ENCODE peak calls at places on chromosome 2, in nine cellular contexts. One of them, this sample, is unnamed.

GRCh38 chr2:33806041-33806440 is 206.9 kb upstream of the FAM98A start:
- DNase-seq in CD4-positive, alpha-beta T cell: no peak
- DNase-seq in A549: no peak
- DNase-seq in Peyer's patch: no peak
- DNase-seq in adipocyte: no peak
- DNase-seq in endothelial cell of umbilical vein: no peak
- DNase-seq in cardiac muscle cell: no peak
- DNase-seq in CD8-positive, alpha-beta T cell: no peak
- DNase-seq in left lung: no peak
- DNase-seq in this sample: no peak

GRCh38 chr2:20633001-20633400 is 17.9 kb downstream of the HS1BP3 start:
- DNase-seq in A549: no peak
- DNase-seq in endothelial cell of umbilical vein: no peak
- DNase-seq in adipocyte: no peak
- DNase-seq in cardiac muscle cell: no peak
- DNase-seq in Peyer's patch: no peak
- DNase-seq in CD8-positive, alpha-beta T cell: no peak
- DNase-seq in CD4-positive, alpha-beta T cell: no peak
- DNase-seq in left lung: peak; percentile 27
- DNase-seq in this sample: no peak

GRCh38 chr2:239927424-239927981 is 97.6 kb downstream of the NDUFA10 start:
- DNase-seq in A549: peak; percentile 89
- DNase-seq in left lung: peak; percentile 82
- DNase-seq in adipocyte: peak; percentile 61
- DNase-seq in endothelial cell of umbilical vein: peak; percentile 17
- DNase-seq in Peyer's patch: peak; percentile 43
- DNase-seq in CD4-positive, alpha-beta T cell: peak; percentile 52
- DNase-seq in cardiac muscle cell: no peak
- DNase-seq in CD8-positive, alpha-beta T cell: peak; percentile 55
- DNase-seq in this sample: peak; percentile 92

GRCh38 chr2:129744649-129745048 is 234.8 kb upstream of the RAB6C start:
- DNase-seq in CD8-positive, alpha-beta T cell: no peak
- DNase-seq in left lung: no peak
- DNase-seq in cardiac muscle cell: no peak
- DNase-seq in endothelial cell of umbilical vein: no peak
- DNase-seq in A549: no peak
- DNase-seq in Peyer's patch: no peak
- DNase-seq in adipocyte: no peak
- DNase-seq in CD4-positive, alpha-beta T cell: no peak
- DNase-seq in this sample: no peak

GRCh38 chr2:230902180-230902899 is 22.7 kb downstream of the GPR55 start:
- DNase-seq in endothelial cell of umbilical vein: no peak
- DNase-seq in adipocyte: peak; percentile 66
- DNase-seq in A549: peak; percentile 75
- DNase-seq in CD4-positive, alpha-beta T cell: peak; percentile 39
- DNase-seq in cardiac muscle cell: peak; percentile 58
- DNase-seq in left lung: no peak
- DNase-seq in CD8-positive, alpha-beta T cell: peak; percentile 75
- DNase-seq in Peyer's patch: peak; percentile 71
- DNase-seq in this sample: peak; percentile 33

GRCh38 chr2:170255971-170256370 is 78.0 kb downstream of the MYO3B start:
- DNase-seq in cardiac muscle cell: no peak
- DNase-seq in endothelial cell of umbilical vein: no peak
- DNase-seq in adipocyte: peak; percentile 50
- DNase-seq in A549: no peak
- DNase-seq in CD4-positive, alpha-beta T cell: no peak
- DNase-seq in Peyer's patch: no peak
- DNase-seq in CD8-positive, alpha-beta T cell: no peak
- DNase-seq in left lung: no peak
- DNase-seq in this sample: no peak

GRCh38 chr2:222592176-222592575 is 63.7 kb downstream of the FARSB start:
- DNase-seq in CD4-positive, alpha-beta T cell: no peak
- DNase-seq in A549: no peak
- DNase-seq in CD8-positive, alpha-beta T cell: no peak
- DNase-seq in adipocyte: no peak
- DNase-seq in Peyer's patch: no peak
- DNase-seq in left lung: no peak
- DNase-seq in cardiac muscle cell: peak; percentile 26
- DNase-seq in endothelial cell of umbilical vein: no peak
- DNase-seq in this sample: no peak

GRCh38 chr2:215680605-215681598 is 245.0 kb upstream of the FN1 start:
- DNase-seq in CD4-positive, alpha-beta T cell: no peak
- DNase-seq in CD8-positive, alpha-beta T cell: peak; percentile 50
- DNase-seq in left lung: no peak
- DNase-seq in cardiac muscle cell: no peak
- DNase-seq in Peyer's patch: no peak
- DNase-seq in endothelial cell of umbilical vein: no peak
- DNase-seq in adipocyte: peak; percentile 80
- DNase-seq in A549: peak; percentile 66
- DNase-seq in this sample: no peak

GRCh38 chr2:72126186-72127100 is 21.2 kb downstream of the CYP26B1 start:
- DNase-seq in A549: no peak
- DNase-seq in Peyer's patch: peak; percentile 21
- DNase-seq in CD4-positive, alpha-beta T cell: no peak
- DNase-seq in adipocyte: no peak
- DNase-seq in endothelial cell of umbilical vein: no peak
- DNase-seq in cardiac muscle cell: no peak
- DNase-seq in left lung: no peak
- DNase-seq in CD8-positive, alpha-beta T cell: peak; percentile 34
- DNase-seq in this sample: peak; percentile 36

GRCh38 chr2:230411484-230412368 is 4.3 kb upstream of the SP100 start:
- DNase-seq in cardiac muscle cell: peak; percentile 53
- DNase-seq in CD4-positive, alpha-beta T cell: peak; percentile 64
- DNase-seq in adipocyte: peak; percentile 89
- DNase-seq in left lung: peak; percentile 96
- DNase-seq in endothelial cell of umbilical vein: peak; percentile 69
- DNase-seq in CD8-positive, alpha-beta T cell: peak; percentile 76
- DNase-seq in Peyer's patch: peak; percentile 84
- DNase-seq in A549: peak; percentile 30
- DNase-seq in this sample: peak; percentile 75

GRCh38 chr2:219501441-219501840 is 2.8 kb downstream of the GMPPA start:
- DNase-seq in A549: no peak
- DNase-seq in CD8-positive, alpha-beta T cell: no peak
- DNase-seq in endothelial cell of umbilical vein: no peak
- DNase-seq in Peyer's patch: no peak
- DNase-seq in cardiac muscle cell: no peak
- DNase-seq in left lung: no peak
- DNase-seq in adipocyte: no peak
- DNase-seq in CD4-positive, alpha-beta T cell: no peak
- DNase-seq in this sample: no peak

GRCh38 chr2:205934443-205934842 is 151.5 kb downstream of the INO80D start:
- DNase-seq in CD8-positive, alpha-beta T cell: no peak
- DNase-seq in A549: peak; percentile 54
- DNase-seq in CD4-positive, alpha-beta T cell: no peak
- DNase-seq in cardiac muscle cell: no peak
- DNase-seq in adipocyte: no peak
- DNase-seq in left lung: no peak
- DNase-seq in Peyer's patch: no peak
- DNase-seq in endothelial cell of umbilical vein: no peak
- DNase-seq in this sample: no peak

GRCh38 chr2:150327546-150328495 is 159.6 kb downstream of the RND3 start:
- DNase-seq in left lung: no peak
- DNase-seq in A549: no peak
- DNase-seq in cardiac muscle cell: peak; percentile 6
- DNase-seq in endothelial cell of umbilical vein: no peak
- DNase-seq in adipocyte: no peak
- DNase-seq in CD4-positive, alpha-beta T cell: no peak
- DNase-seq in CD8-positive, alpha-beta T cell: no peak
- DNase-seq in Peyer's patch: no peak
- DNase-seq in this sample: no peak

DNA sequence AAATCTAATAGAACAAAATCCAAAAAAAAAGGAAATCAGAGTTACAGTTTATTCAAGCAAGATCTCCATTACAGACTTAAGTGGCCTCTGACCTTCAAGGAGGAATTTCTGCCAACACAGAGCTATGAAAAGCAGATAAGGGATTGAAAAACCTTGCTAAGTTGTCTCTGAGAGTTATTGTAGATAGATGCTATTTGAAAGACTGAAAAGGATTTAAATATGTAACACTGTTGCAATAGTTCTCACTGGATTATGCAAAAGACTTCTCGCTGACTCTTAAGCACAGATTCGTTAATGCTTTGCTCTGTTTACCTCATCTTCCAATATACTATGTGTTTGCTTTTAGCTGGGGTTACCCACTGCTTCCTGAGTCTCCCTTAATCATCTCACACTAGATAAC is 359.3 kb upstream of the RGPD4 start:
- DNase-seq in endothelial cell of umbilical vein: no peak
- DNase-seq in left lung: no peak
- DNase-seq in A549: no peak
- DNase-seq in Peyer's patch: no peak
- DNase-seq in cardiac muscle cell: peak; percentile 8
- DNase-seq in CD4-positive, alpha-beta T cell: no peak
- DNase-seq in adipocyte: no peak
- DNase-seq in CD8-positive, alpha-beta T cell: no peak
- DNase-seq in this sample: no peak
- H3K9me3 ChIP-seq in endothelial cell of umbilical vein: no peaks in the 10 kb centered on the region
- H3K9me3 ChIP-seq in left lung: no peaks in the 10 kb centered on the region
- H3K9me3 ChIP-seq in A549: no peaks in the 10 kb centered on the region
- H3K9me3 ChIP-seq in Peyer's patch: no peaks in the 10 kb centered on the region
- H3K9me3 ChIP-seq in cardiac muscle cell: no peaks in the 10 kb centered on the region
- H3K9me3 ChIP-seq in CD4-positive, alpha-beta T cell: no peaks in the 10 kb centered on the region
- H3K9me3 ChIP-seq in adipocyte: no peaks in the 10 kb centered on the region
- H3K9me3 ChIP-seq in CD8-positive, alpha-beta T cell: no peaks in the 10 kb centered on the region
- H3K9me3 ChIP-seq in this sample: no peaks in the 10 kb centered on the region

GRCh38 chr2:161426416-161426787 is 10.3 kb downstream of the TBR1 start:
- DNase-seq in cardiac muscle cell: no peak
- DNase-seq in A549: no peak
- DNase-seq in CD4-positive, alpha-beta T cell: no peak
- DNase-seq in CD8-positive, alpha-beta T cell: no peak
- DNase-seq in adipocyte: no peak
- DNase-seq in left lung: no peak
- DNase-seq in endothelial cell of umbilical vein: no peak
- DNase-seq in Peyer's patch: no peak
- DNase-seq in this sample: no peak

GRCh38 chr2:161426788-161427412 is 10.8 kb downstream of the TBR1 start:
- DNase-seq in endothelial cell of umbilical vein: peak; percentile 39
- DNase-seq in left lung: peak; percentile 76
- DNase-seq in CD8-positive, alpha-beta T cell: no peak
- DNase-seq in adipocyte: peak; percentile 51
- DNase-seq in Peyer's patch: no peak
- DNase-seq in cardiac muscle cell: no peak
- DNase-seq in CD4-positive, alpha-beta T cell: no peak
- DNase-seq in A549: no peak
- DNase-seq in this sample: no peak

GRCh38 chr2:161428240-161428587 is 12.1 kb downstream of the TBR1 start:
- DNase-seq in left lung: no peak
- DNase-seq in adipocyte: no peak
- DNase-seq in endothelial cell of umbilical vein: no peak
- DNase-seq in CD8-positive, alpha-beta T cell: no peak
- DNase-seq in CD4-positive, alpha-beta T cell: no peak
- DNase-seq in A549: no peak
- DNase-seq in Peyer's patch: no peak
- DNase-seq in cardiac muscle cell: no peak
- DNase-seq in this sample: no peak

GRCh38 chr2:161425966-161426365 is 9.9 kb downstream of the TBR1 start:
- DNase-seq in CD4-positive, alpha-beta T cell: no peak
- DNase-seq in adipocyte: no peak
- DNase-seq in Peyer's patch: no peak
- DNase-seq in A549: no peak
- DNase-seq in left lung: no peak
- DNase-seq in CD8-positive, alpha-beta T cell: no peak
- DNase-seq in cardiac muscle cell: no peak
- DNase-seq in endothelial cell of umbilical vein: no peak
- DNase-seq in this sample: no peak

DNA sequence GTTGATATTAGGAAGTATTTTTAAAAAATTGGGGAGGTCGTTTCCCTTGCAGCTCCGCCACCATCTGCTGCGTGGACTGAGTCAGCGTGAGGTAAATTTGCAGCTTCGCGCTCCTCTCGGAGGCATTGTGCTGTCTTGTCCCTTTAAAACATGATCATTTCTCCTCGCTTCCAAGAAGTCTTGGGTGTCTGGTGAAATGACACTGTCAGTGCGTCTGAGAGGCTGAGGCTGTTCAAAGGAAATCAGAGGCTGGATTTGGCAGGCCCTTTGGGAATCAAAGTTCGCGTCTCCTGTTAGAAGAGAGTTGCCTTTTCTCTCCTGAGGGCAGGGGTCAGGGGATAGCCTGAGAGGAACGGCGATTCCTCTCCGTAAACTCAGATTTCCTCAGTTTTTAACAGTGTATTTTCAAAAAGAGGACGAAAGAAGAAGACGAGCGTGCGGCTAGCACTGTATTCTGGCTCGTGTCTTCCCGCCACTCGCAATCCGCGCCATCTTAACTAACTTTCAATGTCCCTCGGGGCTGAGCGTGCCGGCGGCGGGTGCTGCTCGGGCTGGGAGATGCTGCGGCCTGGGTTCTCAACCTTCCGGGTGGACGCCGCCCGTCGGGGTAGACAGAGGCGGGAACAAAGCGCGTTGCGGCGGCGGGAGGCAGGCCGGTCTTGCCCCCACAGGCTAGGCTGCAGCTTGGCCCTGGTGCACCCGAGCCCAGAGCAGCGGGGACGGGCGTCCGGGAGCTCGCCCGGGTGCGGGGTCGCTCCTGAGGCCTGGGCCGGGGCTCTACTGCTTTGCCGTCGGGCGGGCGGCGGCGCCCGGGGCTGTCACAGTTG is 11.5 kb downstream of the TBR1 start:
- DNase-seq in cardiac muscle cell: no peak
- DNase-seq in CD8-positive, alpha-beta T cell: no peak
- DNase-seq in A549: no peak
- DNase-seq in Peyer's patch: no peak
- DNase-seq in left lung: peak; percentile 81
- DNase-seq in adipocyte: no peak
- DNase-seq in CD4-positive, alpha-beta T cell: no peak
- DNase-seq in endothelial cell of umbilical vein: no peak
- DNase-seq in this sample: no peak
- H3K9me3 ChIP-seq in cardiac muscle cell: no peaks in the 10 kb centered on the region
- H3K9me3 ChIP-seq in CD8-positive, alpha-beta T cell: no peaks in the 10 kb centered on the region
- H3K9me3 ChIP-seq in A549: no peaks in the 10 kb centered on the region
- H3K9me3 ChIP-seq in Peyer's patch: no peaks in the 10 kb centered on the region
- H3K9me3 ChIP-seq in left lung: no peaks in the 10 kb centered on the region
- H3K9me3 ChIP-seq in adipocyte: peaks cover 9% of the 10 kb centered on the region
- H3K9me3 ChIP-seq in CD4-positive, alpha-beta T cell: peaks cover 10% of the 10 kb centered on the region
- H3K9me3 ChIP-seq in endothelial cell of umbilical vein: no peaks in the 10 kb centered on the region
- H3K9me3 ChIP-seq in this sample: no peaks in the 10 kb centered on the region

DNA sequence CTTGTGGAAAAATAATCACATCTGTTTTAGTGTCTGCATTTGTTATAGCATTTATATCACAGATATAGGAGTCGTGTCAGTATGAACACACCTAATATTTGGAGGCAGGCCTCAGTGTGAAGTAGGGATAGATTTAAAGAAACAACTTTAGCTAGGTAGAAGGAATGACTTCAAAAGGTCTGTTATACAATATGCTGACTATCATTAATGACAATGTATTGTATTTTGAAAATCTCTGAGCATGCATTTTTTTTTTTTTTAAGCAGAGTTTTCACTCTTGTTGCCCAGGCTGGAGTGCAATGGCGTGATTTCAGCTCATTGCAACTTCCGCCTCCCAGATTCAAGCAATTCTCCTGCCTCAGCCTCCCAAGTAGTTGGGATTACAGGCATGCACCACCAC is 248.3 kb downstream of the EN1 start:
- DNase-seq in A549: no peak
- DNase-seq in adipocyte: no peak
- DNase-seq in endothelial cell of umbilical vein: no peak
- DNase-seq in left lung: no peak
- DNase-seq in Peyer's patch: no peak
- DNase-seq in CD4-positive, alpha-beta T cell: no peak
- DNase-seq in CD8-positive, alpha-beta T cell: no peak
- DNase-seq in cardiac muscle cell: no peak
- DNase-seq in this sample: no peak
- H3K9me3 ChIP-seq in A549: no peaks in the 10 kb centered on the region
- H3K9me3 ChIP-seq in adipocyte: peaks cover 8% of the 10 kb centered on the region
- H3K9me3 ChIP-seq in endothelial cell of umbilical vein: no peaks in the 10 kb centered on the region
- H3K9me3 ChIP-seq in left lung: no peaks in the 10 kb centered on the region
- H3K9me3 ChIP-seq in Peyer's patch: no peaks in the 10 kb centered on the region
- H3K9me3 ChIP-seq in CD4-positive, alpha-beta T cell: peaks cover 8% of the 10 kb centered on the region
- H3K9me3 ChIP-seq in CD8-positive, alpha-beta T cell: no peaks in the 10 kb centered on the region
- H3K9me3 ChIP-seq in cardiac muscle cell: no peaks in the 10 kb centered on the region
- H3K9me3 ChIP-seq in this sample: no peaks in the 10 kb centered on the region

GRCh38 chr2:106758885-106759559 is 126.9 kb downstream of the ST6GAL2 start:
- DNase-seq in A549: no peak
- DNase-seq in endothelial cell of umbilical vein: no peak
- DNase-seq in cardiac muscle cell: no peak
- DNase-seq in CD8-positive, alpha-beta T cell: no peak
- DNase-seq in left lung: no peak
- DNase-seq in Peyer's patch: no peak
- DNase-seq in CD4-positive, alpha-beta T cell: no peak
- DNase-seq in adipocyte: no peak
- DNase-seq in this sample: no peak
- H3K9me3 ChIP-seq in A549: no peaks in the 10 kb centered on the region
- H3K9me3 ChIP-seq in endothelial cell of umbilical vein: peaks cover 2% of the 10 kb centered on the region
- H3K9me3 ChIP-seq in cardiac muscle cell: no peaks in the 10 kb centered on the region
- H3K9me3 ChIP-seq in CD8-positive, alpha-beta T cell: no peaks in the 10 kb centered on the region
- H3K9me3 ChIP-seq in left lung: no peaks in the 10 kb centered on the region
- H3K9me3 ChIP-seq in Peyer's patch: no peaks in the 10 kb centered on the region
- H3K9me3 ChIP-seq in CD4-positive, alpha-beta T cell: no peaks in the 10 kb centered on the region
- H3K9me3 ChIP-seq in adipocyte: peaks cover 4% of the 10 kb centered on the region
- H3K9me3 ChIP-seq in this sample: no peaks in the 10 kb centered on the region

This sample was measured in adrenal gland.